ENCODE peak calls at places on chromosomes 12 and 14, in eight cellular contexts. P is AG20443; G is stimulated activated CD8-positive, alpha-beta memory T cell treated with anti-CD3 and anti-CD28 coated beads, Interleukin-12 subunit alpha, Interleukin-12 subunit beta, amount 100 ng/mL, for 4 hours; K is NCI-H510A; Q is fibroblast of pulmonary artery; B is substantia nigra; F is mucosa of gallbladder; M is GM13977. X is an unnamed sample.

GRCh38 chr14:49892301-49892635 is 614 bp upstream of the ARF6 start:
- DNase-seq in K (peak; percentile 30), G (no peak), F (peak; percentile 68), M (peak; percentile 66), B (no peak), P (peak; percentile 77), Q (peak; percentile 92), X (peak; percentile 74)

GRCh38 chr12:44654641-44655625 is 221.2 kb downstream of the NELL2 start:
- DNase-seq in F (no peak), K (no peak), M (no peak), P (no peak), B (no peak), Q (no peak), G (no peak), X (no peak)

GRCh38 chr12:23088594-23088993 is 463.6 kb downstream of the ETNK1 start:
- DNase-seq in B (no peak), F (no peak), K (no peak), G (no peak), Q (no peak), M (no peak), P (no peak), X (no peak)

GRCh38 chr12:45944771-45945170 is 45.6 kb downstream of the SCAF11 start:
- DNase-seq in B (no peak), F (no peak), G (no peak), Q (peak; percentile 40), M (no peak), P (peak; percentile 9), K (no peak), X (no peak)

GRCh38 chr12:69658203-69658602 is 40.9 kb downstream of the BEST3 start:
- DNase-seq in M (no peak), Q (no peak), B (no peak), P (no peak), F (no peak), G (no peak), K (no peak), X (no peak)

GRCh38 chr14:71652368-71652767 is 279.9 kb upstream of the RGS6 start:
- DNase-seq in P (no peak), M (no peak), Q (no peak), G (no peak), K (no peak), F (no peak), B (no peak), X (no peak)

GRCh38 chr14:24680516-24680915 is 46.5 kb upstream of the GZMB start:
- DNase-seq in P (no peak), Q (no peak), K (no peak), M (no peak), F (no peak), B (no peak), G (no peak), X (no peak)

GRCh38 chr14:24313912-24314311 is 2.6 kb downstream of the LTB4R start:
- DNase-seq in M (no peak), G (no peak), K (no peak), B (no peak), F (no peak), Q (no peak), P (no peak), X (no peak)

GRCh38 chr12:29929295-29929694 is 145.6 kb upstream of the TMTC1 start:
- DNase-seq in M (no peak), K (no peak), B (no peak), P (no peak), G (no peak), F (no peak), Q (no peak), X (no peak)

GRCh38 chr12:109613611-109614455 is 40.2 kb downstream of the MVK start:
- DNase-seq in K (no peak), B (no peak), Q (no peak), P (no peak), G (no peak), F (no peak), M (no peak), X (no peak)

GRCh38 chr12:12180575-12180974 is 86.3 kb downstream of the LRP6 start:
- DNase-seq in Q (no peak), M (no peak), F (no peak), K (no peak), P (peak; percentile 21), B (no peak), G (no peak), X (no peak)

GRCh38 chr12:60935981-60936761 is 1324.0 kb upstream of the USP15 start:
- DNase-seq in M (no peak), K (no peak), G (no peak), B (no peak), Q (no peak), F (no peak), P (no peak), X (no peak)